ENCODE peak calls at places on chromosomes 11 and 22, in nine cellular contexts. J is bronchial epithelial cell; D is CD8-positive, alpha-beta memory T cell; T is lower leg skin; F is AG04450; C is dorsolateral prefrontal cortex; R is tibial artery; M is MM.1S; A is AG10803. U is an unnamed sample.

GRCh38 chr22:32617271-32617670 is 142.7 kb downstream of the FBXO7 start:
- DNase-seq in R (no peak), A (no peak), D (no peak), T (no peak), F (no peak), M (no peak), C (no peak), J (no peak), U (no peak)

GRCh38 chr11:6745465-6746015 is 26.2 kb downstream of the OR2AG2 start:
- DNase-seq in A (no peak), F (no peak), M (peak; percentile 11), D (no peak), T (no peak), R (no peak), C (no peak), J (no peak), U (peak; percentile 46)

GRCh38 chr11:63923319-63923718 is 6.4 kb upstream of the RCOR2 start:
- DNase-seq in C (no peak), T (no peak), M (no peak), R (no peak), A (no peak), F (no peak), J (no peak), D (no peak), U (no peak)

GRCh38 chr22:17117890-17118289 is 3.3 kb downstream of the TMEM121B start:
- DNase-seq in J (no peak), R (no peak), M (no peak), T (no peak), F (no peak), C (no peak), D (no peak), A (no peak), U (peak; percentile 79)

GRCh38 chr11:134150195-134150903 is 73.4 kb downstream of the NCAPD3 start:
- DNase-seq in J (no peak), F (no peak), C (peak; percentile 71), D (no peak), T (no peak), M (no peak), R (no peak), A (no peak), U (no peak)

GRCh38 chr11:31865606-31866300 is 54.6 kb upstream of the PAX6 start:
- DNase-seq in A (no peak), T (no peak), C (no peak), D (no peak), F (no peak), R (no peak), J (no peak), M (no peak), U (peak; percentile 59)

GRCh38 chr11:10654211-10655150 is 39.1 kb downstream of the IRAG1 start:
- DNase-seq in D (peak; percentile 45), J (peak; percentile 76), C (no peak), M (peak; percentile 64), R (no peak), T (no peak), F (no peak), A (peak; percentile 66), U (peak; percentile 58)

GRCh38 chr11:76190376-76190775 is 15.9 kb downstream of the WNT11 start:
- DNase-seq in T (no peak), M (no peak), D (no peak), F (no peak), C (no peak), J (no peak), R (no peak), A (peak; percentile 62), U (no peak)

GRCh38 chr11:75499423-75500305 is 26.1 kb downstream of the GDPD5 start:
- DNase-seq in D (no peak), M (no peak), F (peak; percentile 86), A (peak; percentile 98), C (no peak), T (peak; percentile 69), R (peak; percentile 83), J (peak; percentile 66), U (no peak)

GRCh38 chr11:67437082-67437821 is at the start of gene PTPRCAP:
- DNase-seq in R (no peak), C (no peak), T (no peak), J (no peak), F (no peak), M (no peak), D (peak; percentile 80), A (no peak), U (peak; percentile 80)

GRCh38 chr11:12290477-12290922 is 86.9 kb upstream of the PARVA start:
- DNase-seq in A (no peak), C (no peak), R (no peak), D (no peak), J (no peak), M (no peak), T (no peak), F (no peak), U (no peak)

GRCh38 chr11:128240546-128240945 is 346.8 kb downstream of the ETS1 start:
- DNase-seq in D (no peak), J (no peak), T (no peak), C (no peak), R (no peak), F (no peak), M (no peak), A (peak; percentile 56), U (no peak)

GRCh38 chr22:43890901-43891331 is 897 bp downstream of the PNPLA5 start:
- DNase-seq in F (no peak), M (no peak), A (no peak), T (no peak), D (no peak), J (no peak), R (no peak), C (no peak), U (no peak)

GRCh38 chr22:43891360-43892182 is at the start of gene PNPLA5:
- DNase-seq in D (no peak), C (no peak), F (no peak), M (no peak), T (no peak), J (no peak), R (no peak), A (no peak), U (no peak)

GRCh38 chr22:43893266-43893665 is 1.5 kb upstream of the PNPLA5 start:
- DNase-seq in D (no peak), F (no peak), A (no peak), J (no peak), R (no peak), T (no peak), M (no peak), C (no peak), U (no peak)

GRCh38 chr22:43894122-43894521 is 2.3 kb upstream of the PNPLA5 start:
- DNase-seq in T (no peak), M (no peak), J (no peak), D (no peak), C (no peak), R (no peak), F (no peak), A (no peak), U (no peak)

GRCh38 chr22:43892183-43892894 is 526 bp upstream of the PNPLA5 start:
- DNase-seq in R (no peak), J (no peak), C (no peak), T (no peak), A (no peak), F (no peak), D (no peak), M (no peak), U (no peak)
- H3K4me3 ChIP-seq in R (no peak overlapping the region), J (no peak overlapping the region), C (peak overlapping the region; percentile 46), T (no peak overlapping the region), A (no peak overlapping the region), F (no peak overlapping the region), D (no peak overlapping the region), M (no peak overlapping the region), U (no peak overlapping the region)

DNA sequence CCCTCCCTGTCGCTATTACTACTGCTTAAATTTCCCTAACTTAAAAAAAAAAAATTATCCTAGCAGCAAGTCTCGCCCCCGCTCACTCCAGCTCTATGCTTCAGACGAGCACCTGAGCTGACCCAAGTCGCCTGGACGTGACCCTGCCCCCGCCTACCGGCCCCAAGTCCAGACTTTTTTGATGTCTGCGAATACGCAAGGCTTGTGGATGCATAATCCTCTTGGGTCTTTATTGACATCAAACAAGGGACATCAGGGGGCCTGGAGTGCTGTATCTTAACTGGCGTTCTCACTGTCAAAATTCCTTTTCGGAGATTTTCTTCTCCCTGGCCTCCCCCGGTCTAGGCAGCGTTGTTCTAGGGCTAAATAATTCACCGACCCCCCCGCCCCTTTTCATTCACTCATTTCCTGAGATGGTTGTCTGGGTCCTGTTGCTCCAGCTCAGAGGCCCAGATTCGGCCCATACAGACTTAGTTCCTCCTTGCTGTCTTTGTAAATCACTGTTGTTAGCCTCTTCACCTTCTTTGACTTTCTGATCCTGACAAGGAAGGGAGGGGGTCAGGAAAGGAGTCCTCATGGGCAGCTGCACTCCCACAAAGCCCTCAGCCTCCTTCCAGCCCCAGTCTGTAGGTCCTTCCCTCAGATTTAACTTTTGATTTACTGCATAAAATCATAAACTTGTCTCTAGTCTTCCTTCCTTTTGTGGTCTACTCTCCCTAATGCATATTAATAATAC is 596 bp upstream of the LRP4 start:
- DNase-seq in A (no peak), T (no peak), F (no peak), R (no peak), M (peak; percentile 15), D (no peak), J (no peak), C (no peak), U (no peak)
- H3K4me3 ChIP-seq in A (peak overlapping the region; percentile 50), T (no peak overlapping the region), F (peak overlapping the region; percentile 65), R (peak overlapping the region; percentile 53), M (peak overlapping the region; percentile 61), D (no peak overlapping the region), J (peak overlapping the region; percentile 57), C (no peak overlapping the region), U (peak overlapping the region; percentile 47)

DNA sequence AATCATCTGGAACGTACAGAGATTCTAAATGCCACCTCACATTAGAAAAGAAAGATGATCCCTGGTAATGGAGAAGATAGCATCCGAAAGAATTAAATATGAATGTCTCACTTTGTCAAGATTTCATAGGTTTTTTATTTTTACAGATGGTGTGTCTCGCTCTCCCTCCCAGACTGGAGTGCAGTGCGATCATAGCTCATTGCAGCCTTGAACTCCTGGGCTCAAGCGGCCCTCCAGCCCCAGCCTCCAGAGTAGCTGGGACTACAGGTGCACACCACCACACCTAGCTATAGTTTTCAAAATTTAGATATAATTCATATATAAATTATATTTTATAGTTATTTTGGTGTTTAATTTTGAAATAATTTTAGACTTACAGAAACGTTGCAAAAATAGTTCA is 16.7 kb upstream of the SMTN start:
- DNase-seq in R (no peak), D (no peak), J (no peak), A (no peak), F (no peak), M (no peak), T (no peak), C (no peak), U (no peak)
- H3K4me3 ChIP-seq in R (no peak overlapping the region), D (no peak overlapping the region), J (no peak overlapping the region), A (no peak overlapping the region), F (no peak overlapping the region), M (peak overlapping the region; percentile 47), T (no peak overlapping the region), C (no peak overlapping the region), U (peak overlapping the region; percentile 16)

DNA sequence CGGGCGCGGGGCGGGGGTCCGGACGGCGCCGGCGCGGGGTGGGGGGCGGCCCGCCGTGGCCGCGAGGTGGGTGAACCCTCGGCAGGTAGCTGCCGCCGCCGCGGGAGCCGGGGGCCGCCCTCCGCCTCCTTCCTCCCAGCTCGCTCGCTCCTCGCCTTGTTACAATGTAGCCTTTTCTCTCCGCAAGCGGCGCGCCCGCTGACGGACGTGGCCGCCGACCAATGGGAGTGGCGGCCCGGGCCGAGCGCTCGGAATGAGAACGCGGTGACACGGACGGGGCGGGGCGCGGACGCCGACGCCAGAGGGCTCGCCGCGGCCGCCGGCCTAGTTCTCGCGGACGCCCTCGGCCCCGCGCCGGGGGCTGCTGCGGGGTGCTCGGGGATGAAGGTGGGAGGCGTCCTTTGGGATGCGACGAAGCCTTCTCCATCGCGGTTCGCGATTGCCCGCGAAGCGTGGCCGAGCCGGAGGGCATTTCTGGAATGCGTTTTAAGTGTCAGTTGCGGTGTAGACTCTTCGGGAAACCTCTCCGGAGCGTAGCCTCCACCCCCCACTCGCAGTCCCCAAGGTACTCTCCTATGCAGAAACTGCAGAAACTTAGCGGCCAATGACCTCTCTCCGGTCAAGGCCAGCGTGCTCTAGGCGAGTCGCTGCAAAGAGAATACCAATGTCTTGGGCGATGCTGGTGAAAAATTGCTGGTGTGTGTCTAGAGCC is 734 bp downstream of the PRDM11 start:
- DNase-seq in A (peak; percentile 97), J (peak; percentile 78), M (peak; percentile 96), R (peak; percentile 96), D (peak; percentile 90), T (peak; percentile 93), F (peak; percentile 84), C (peak; percentile 87), U (peak; percentile 89)
- H3K4me3 ChIP-seq in A (peak overlapping the region; percentile 80), J (peak overlapping the region; percentile 65), M (peak overlapping the region; percentile 71), R (peak overlapping the region; percentile 74), D (peak overlapping the region; percentile 56), T (peak overlapping the region; percentile 36), F (peak overlapping the region; percentile 77), C (peak overlapping the region; percentile 86), U (peak overlapping the region; percentile 84)

U was measured in Jurkat, Clone E6-1.